ENCODE peak calls at places on chromosome 5, in six cellular contexts. One of them, this sample, is unnamed.

GRCh38 chr5:8750100-8750499 is 795.8 kb downstream of the SEMA5A start:
- DNase-seq in neural progenitor cell: no peak
- DNase-seq in HuH-7.5: no peak
- DNase-seq in stimulated activated CD4-positive, alpha-beta T cell treated with anti-CD3 and anti-CD28 coated beads, Interleukin-15, amount 100 ng/mL, for 1 hour: no peak
- DNase-seq in central memory CD4-positive, alpha-beta T cell: no peak
- DNase-seq in tibial artery: no peak
- DNase-seq in this sample: no peak

GRCh38 chr5:100827481-100827889 is 75.6 kb downstream of the ST8SIA4 start:
- DNase-seq in neural progenitor cell: no peak
- DNase-seq in HuH-7.5: no peak
- DNase-seq in stimulated activated CD4-positive, alpha-beta T cell treated with anti-CD3 and anti-CD28 coated beads, Interleukin-15, amount 100 ng/mL, for 1 hour: no peak
- DNase-seq in central memory CD4-positive, alpha-beta T cell: no peak
- DNase-seq in tibial artery: no peak
- DNase-seq in this sample: peak

GRCh38 chr5:115455241-115455640 is 89.3 kb downstream of the FEM1C start:
- DNase-seq in neural progenitor cell: no peak
- DNase-seq in HuH-7.5: no peak
- DNase-seq in stimulated activated CD4-positive, alpha-beta T cell treated with anti-CD3 and anti-CD28 coated beads, Interleukin-15, amount 100 ng/mL, for 1 hour: no peak
- DNase-seq in central memory CD4-positive, alpha-beta T cell: no peak
- DNase-seq in tibial artery: peak
- DNase-seq in this sample: no peak

GRCh38 chr5:4271193-4271592 is 675.6 kb downstream of the IRX1 start:
- DNase-seq in neural progenitor cell: no peak
- DNase-seq in HuH-7.5: no peak
- DNase-seq in stimulated activated CD4-positive, alpha-beta T cell treated with anti-CD3 and anti-CD28 coated beads, Interleukin-15, amount 100 ng/mL, for 1 hour: no peak
- DNase-seq in central memory CD4-positive, alpha-beta T cell: no peak
- DNase-seq in tibial artery: no peak
- DNase-seq in this sample: no peak

GRCh38 chr5:139358064-139358463 is 16.4 kb downstream of the PAIP2 start:
- DNase-seq in neural progenitor cell: no peak
- DNase-seq in HuH-7.5: no peak
- DNase-seq in stimulated activated CD4-positive, alpha-beta T cell treated with anti-CD3 and anti-CD28 coated beads, Interleukin-15, amount 100 ng/mL, for 1 hour: no peak
- DNase-seq in central memory CD4-positive, alpha-beta T cell: no peak
- DNase-seq in tibial artery: no peak
- DNase-seq in this sample: no peak

GRCh38 chr5:98722188-98722587 is 51.3 kb upstream of the RGMB start:
- DNase-seq in neural progenitor cell: no peak
- DNase-seq in HuH-7.5: no peak
- DNase-seq in stimulated activated CD4-positive, alpha-beta T cell treated with anti-CD3 and anti-CD28 coated beads, Interleukin-15, amount 100 ng/mL, for 1 hour: no peak
- DNase-seq in central memory CD4-positive, alpha-beta T cell: no peak
- DNase-seq in tibial artery: no peak
- DNase-seq in this sample: no peak

GRCh38 chr5:139925650-139926640 is 117.2 kb downstream of the NRG2 start:
- DNase-seq in neural progenitor cell: no peak
- DNase-seq in HuH-7.5: no peak
- DNase-seq in stimulated activated CD4-positive, alpha-beta T cell treated with anti-CD3 and anti-CD28 coated beads, Interleukin-15, amount 100 ng/mL, for 1 hour: no peak
- DNase-seq in central memory CD4-positive, alpha-beta T cell: no peak
- DNase-seq in tibial artery: no peak
- DNase-seq in this sample: no peak

GRCh38 chr5:79448336-79448735 is 65.6 kb downstream of the HOMER1 start:
- DNase-seq in neural progenitor cell: no peak
- DNase-seq in HuH-7.5: no peak
- DNase-seq in stimulated activated CD4-positive, alpha-beta T cell treated with anti-CD3 and anti-CD28 coated beads, Interleukin-15, amount 100 ng/mL, for 1 hour: no peak
- DNase-seq in central memory CD4-positive, alpha-beta T cell: no peak
- DNase-seq in tibial artery: no peak
- DNase-seq in this sample: no peak

GRCh38 chr5:164746723-164747122 is 1241.3 kb downstream of the MAT2B start:
- DNase-seq in neural progenitor cell: no peak
- DNase-seq in HuH-7.5: no peak
- DNase-seq in stimulated activated CD4-positive, alpha-beta T cell treated with anti-CD3 and anti-CD28 coated beads, Interleukin-15, amount 100 ng/mL, for 1 hour: no peak
- DNase-seq in central memory CD4-positive, alpha-beta T cell: no peak
- DNase-seq in tibial artery: no peak
- DNase-seq in this sample: no peak

GRCh38 chr5:160230686-160231527 is 1.6 kb downstream of the FABP6 start:
- DNase-seq in neural progenitor cell: no peak
- DNase-seq in HuH-7.5: no peak
- DNase-seq in stimulated activated CD4-positive, alpha-beta T cell treated with anti-CD3 and anti-CD28 coated beads, Interleukin-15, amount 100 ng/mL, for 1 hour: no peak
- DNase-seq in central memory CD4-positive, alpha-beta T cell: no peak
- DNase-seq in tibial artery: peak
- DNase-seq in this sample: no peak

GRCh38 chr5:73229271-73229670 is 56.3 kb downstream of the TMEM174 start:
- DNase-seq in neural progenitor cell: no peak
- DNase-seq in HuH-7.5: no peak
- DNase-seq in stimulated activated CD4-positive, alpha-beta T cell treated with anti-CD3 and anti-CD28 coated beads, Interleukin-15, amount 100 ng/mL, for 1 hour: no peak
- DNase-seq in central memory CD4-positive, alpha-beta T cell: no peak
- DNase-seq in tibial artery: no peak
- DNase-seq in this sample: no peak

GRCh38 chr5:112933651-112934365 is 11.8 kb upstream of the REEP5 start:
- DNase-seq in neural progenitor cell: no peak
- DNase-seq in HuH-7.5: no peak
- DNase-seq in stimulated activated CD4-positive, alpha-beta T cell treated with anti-CD3 and anti-CD28 coated beads, Interleukin-15, amount 100 ng/mL, for 1 hour: no peak
- DNase-seq in central memory CD4-positive, alpha-beta T cell: no peak
- DNase-seq in tibial artery: no peak
- DNase-seq in this sample: no peak

GRCh38 chr5:149282966-149283332 is 11.3 kb downstream of the AFAP1L1 start:
- DNase-seq in neural progenitor cell: no peak
- DNase-seq in HuH-7.5: no peak
- DNase-seq in stimulated activated CD4-positive, alpha-beta T cell treated with anti-CD3 and anti-CD28 coated beads, Interleukin-15, amount 100 ng/mL, for 1 hour: no peak
- DNase-seq in central memory CD4-positive, alpha-beta T cell: no peak
- DNase-seq in tibial artery: no peak
- DNase-seq in this sample: no peak

GRCh38 chr5:31328031-31328430 is 134.5 kb downstream of the CDH6 start:
- DNase-seq in neural progenitor cell: no peak
- DNase-seq in HuH-7.5: no peak
- DNase-seq in stimulated activated CD4-positive, alpha-beta T cell treated with anti-CD3 and anti-CD28 coated beads, Interleukin-15, amount 100 ng/mL, for 1 hour: no peak
- DNase-seq in central memory CD4-positive, alpha-beta T cell: no peak
- DNase-seq in tibial artery: no peak
- DNase-seq in this sample: no peak

GRCh38 chr5:87151547-87151946 is 116.1 kb upstream of the RASA1 start:
- DNase-seq in neural progenitor cell: no peak
- DNase-seq in HuH-7.5: no peak
- DNase-seq in stimulated activated CD4-positive, alpha-beta T cell treated with anti-CD3 and anti-CD28 coated beads, Interleukin-15, amount 100 ng/mL, for 1 hour: no peak
- DNase-seq in central memory CD4-positive, alpha-beta T cell: no peak
- DNase-seq in tibial artery: no peak
- DNase-seq in this sample: no peak

GRCh38 chr5:139285651-139286392 is 7.7 kb upstream of the MATR3 start:
- DNase-seq in neural progenitor cell: no peak
- DNase-seq in HuH-7.5: no peak
- DNase-seq in stimulated activated CD4-positive, alpha-beta T cell treated with anti-CD3 and anti-CD28 coated beads, Interleukin-15, amount 100 ng/mL, for 1 hour: no peak
- DNase-seq in central memory CD4-positive, alpha-beta T cell: no peak
- DNase-seq in tibial artery: no peak
- DNase-seq in this sample: no peak

GRCh38 chr5:122126177-122126701 is 3.1 kb upstream of the ZNF474 start:
- DNase-seq in neural progenitor cell: no peak
- DNase-seq in HuH-7.5: no peak
- DNase-seq in stimulated activated CD4-positive, alpha-beta T cell treated with anti-CD3 and anti-CD28 coated beads, Interleukin-15, amount 100 ng/mL, for 1 hour: no peak
- DNase-seq in central memory CD4-positive, alpha-beta T cell: no peak
- DNase-seq in tibial artery: no peak
- DNase-seq in this sample: no peak

GRCh38 chr5:154329519-154329918 is 116.3 kb upstream of the SAP30L start:
- DNase-seq in neural progenitor cell: no peak
- DNase-seq in HuH-7.5: no peak
- DNase-seq in stimulated activated CD4-positive, alpha-beta T cell treated with anti-CD3 and anti-CD28 coated beads, Interleukin-15, amount 100 ng/mL, for 1 hour: no peak
- DNase-seq in central memory CD4-positive, alpha-beta T cell: no peak
- DNase-seq in tibial artery: no peak
- DNase-seq in this sample: no peak

GRCh38 chr5:157212307-157212706 is 31.7 kb downstream of the ITK start:
- DNase-seq in neural progenitor cell: no peak
- DNase-seq in HuH-7.5: no peak
- DNase-seq in stimulated activated CD4-positive, alpha-beta T cell treated with anti-CD3 and anti-CD28 coated beads, Interleukin-15, amount 100 ng/mL, for 1 hour: no peak
- DNase-seq in central memory CD4-positive, alpha-beta T cell: no peak
- DNase-seq in tibial artery: no peak
- DNase-seq in this sample: no peak

GRCh38 chr5:169649486-169649885 is 12.4 kb downstream of the DOCK2 start:
- DNase-seq in neural progenitor cell: no peak
- DNase-seq in HuH-7.5: no peak
- DNase-seq in stimulated activated CD4-positive, alpha-beta T cell treated with anti-CD3 and anti-CD28 coated beads, Interleukin-15, amount 100 ng/mL, for 1 hour: no peak
- DNase-seq in central memory CD4-positive, alpha-beta T cell: peak
- DNase-seq in tibial artery: no peak
- DNase-seq in this sample: no peak

GRCh38 chr5:173765030-173765644 is 123.0 kb upstream of the CPEB4 start:
- DNase-seq in neural progenitor cell: no peak
- DNase-seq in HuH-7.5: no peak
- DNase-seq in stimulated activated CD4-positive, alpha-beta T cell treated with anti-CD3 and anti-CD28 coated beads, Interleukin-15, amount 100 ng/mL, for 1 hour: no peak
- DNase-seq in central memory CD4-positive, alpha-beta T cell: no peak
- DNase-seq in tibial artery: no peak
- DNase-seq in this sample: no peak

GRCh38 chr5:23064710-23065109 is 211.6 kb upstream of the CDH12 start:
- DNase-seq in neural progenitor cell: no peak
- DNase-seq in HuH-7.5: no peak
- DNase-seq in stimulated activated CD4-positive, alpha-beta T cell treated with anti-CD3 and anti-CD28 coated beads, Interleukin-15, amount 100 ng/mL, for 1 hour: no peak
- DNase-seq in central memory CD4-positive, alpha-beta T cell: no peak
- DNase-seq in tibial artery: no peak
- DNase-seq in this sample: no peak

GRCh38 chr5:126508962-126509279 is 85.7 kb downstream of the GRAMD2B start:
- DNase-seq in neural progenitor cell: no peak
- DNase-seq in HuH-7.5: no peak
- DNase-seq in stimulated activated CD4-positive, alpha-beta T cell treated with anti-CD3 and anti-CD28 coated beads, Interleukin-15, amount 100 ng/mL, for 1 hour: no peak
- DNase-seq in central memory CD4-positive, alpha-beta T cell: peak
- DNase-seq in tibial artery: peak
- DNase-seq in this sample: no peak

GRCh38 chr5:63697811-63698210 is 264.4 kb downstream of the HTR1A start:
- DNase-seq in neural progenitor cell: no peak
- DNase-seq in HuH-7.5: no peak
- DNase-seq in stimulated activated CD4-positive, alpha-beta T cell treated with anti-CD3 and anti-CD28 coated beads, Interleukin-15, amount 100 ng/mL, for 1 hour: no peak
- DNase-seq in central memory CD4-positive, alpha-beta T cell: no peak
- DNase-seq in tibial artery: no peak
- DNase-seq in this sample: no peak

GRCh38 chr5:143618146-143618545 is 193.8 kb upstream of the HMHB1 start:
- DNase-seq in neural progenitor cell: no peak
- DNase-seq in HuH-7.5: no peak
- DNase-seq in stimulated activated CD4-positive, alpha-beta T cell treated with anti-CD3 and anti-CD28 coated beads, Interleukin-15, amount 100 ng/mL, for 1 hour: no peak
- DNase-seq in central memory CD4-positive, alpha-beta T cell: no peak
- DNase-seq in tibial artery: no peak
- DNase-seq in this sample: no peak

GRCh38 chr5:135829179-135829578 is 5.3 kb upstream of the SLC25A48 start:
- DNase-seq in neural progenitor cell: no peak
- DNase-seq in HuH-7.5: no peak
- DNase-seq in stimulated activated CD4-positive, alpha-beta T cell treated with anti-CD3 and anti-CD28 coated beads, Interleukin-15, amount 100 ng/mL, for 1 hour: no peak
- DNase-seq in central memory CD4-positive, alpha-beta T cell: no peak
- DNase-seq in tibial artery: no peak
- DNase-seq in this sample: no peak

GRCh38 chr5:24167791-24168190 is 477.0 kb downstream of the CDH10 start:
- DNase-seq in neural progenitor cell: no peak
- DNase-seq in HuH-7.5: no peak
- DNase-seq in stimulated activated CD4-positive, alpha-beta T cell treated with anti-CD3 and anti-CD28 coated beads, Interleukin-15, amount 100 ng/mL, for 1 hour: no peak
- DNase-seq in central memory CD4-positive, alpha-beta T cell: no peak
- DNase-seq in tibial artery: no peak
- DNase-seq in this sample: no peak

GRCh38 chr5:119078870-119079269 is 8.0 kb downstream of the DMXL1 start:
- DNase-seq in neural progenitor cell: no peak
- DNase-seq in HuH-7.5: no peak
- DNase-seq in stimulated activated CD4-positive, alpha-beta T cell treated with anti-CD3 and anti-CD28 coated beads, Interleukin-15, amount 100 ng/mL, for 1 hour: no peak
- DNase-seq in central memory CD4-positive, alpha-beta T cell: no peak
- DNase-seq in tibial artery: no peak
- DNase-seq in this sample: no peak

GRCh38 chr5:23466401-23466886 is 41.0 kb upstream of the PRDM9 start:
- DNase-seq in neural progenitor cell: peak
- DNase-seq in HuH-7.5: peak
- DNase-seq in stimulated activated CD4-positive, alpha-beta T cell treated with anti-CD3 and anti-CD28 coated beads, Interleukin-15, amount 100 ng/mL, for 1 hour: no peak
- DNase-seq in central memory CD4-positive, alpha-beta T cell: no peak
- DNase-seq in tibial artery: no peak
- DNase-seq in this sample: no peak

GRCh38 chr5:140196406-140196805 is 21.4 kb downstream of the CYSTM1 start:
- DNase-seq in neural progenitor cell: no peak
- DNase-seq in HuH-7.5: no peak
- DNase-seq in stimulated activated CD4-positive, alpha-beta T cell treated with anti-CD3 and anti-CD28 coated beads, Interleukin-15, amount 100 ng/mL, for 1 hour: no peak
- DNase-seq in central memory CD4-positive, alpha-beta T cell: no peak
- DNase-seq in tibial artery: no peak
- DNase-seq in this sample: no peak

GRCh38 chr5:64594601-64595518 is 89.0 kb downstream of the RGS7BP start:
- DNase-seq in neural progenitor cell: peak
- DNase-seq in HuH-7.5: no peak
- DNase-seq in stimulated activated CD4-positive, alpha-beta T cell treated with anti-CD3 and anti-CD28 coated beads, Interleukin-15, amount 100 ng/mL, for 1 hour: no peak
- DNase-seq in central memory CD4-positive, alpha-beta T cell: no peak
- DNase-seq in tibial artery: no peak
- DNase-seq in this sample: no peak

GRCh38 chr5:168262042-168262743 is 29.3 kb upstream of the WWC1 start:
- DNase-seq in neural progenitor cell: no peak
- DNase-seq in HuH-7.5: no peak
- DNase-seq in stimulated activated CD4-positive, alpha-beta T cell treated with anti-CD3 and anti-CD28 coated beads, Interleukin-15, amount 100 ng/mL, for 1 hour: no peak
- DNase-seq in central memory CD4-positive, alpha-beta T cell: no peak
- DNase-seq in tibial artery: no peak
- DNase-seq in this sample: no peak

GRCh38 chr5:55636177-55636576 is 75.9 kb downstream of the SLC38A9 start:
- DNase-seq in neural progenitor cell: no peak
- DNase-seq in HuH-7.5: no peak
- DNase-seq in stimulated activated CD4-positive, alpha-beta T cell treated with anti-CD3 and anti-CD28 coated beads, Interleukin-15, amount 100 ng/mL, for 1 hour: no peak
- DNase-seq in central memory CD4-positive, alpha-beta T cell: no peak
- DNase-seq in tibial artery: no peak
- DNase-seq in this sample: peak

GRCh38 chr5:93018461-93018860 is 562.6 kb downstream of the NR2F1-AS1 start:
- DNase-seq in neural progenitor cell: no peak
- DNase-seq in HuH-7.5: no peak
- DNase-seq in stimulated activated CD4-positive, alpha-beta T cell treated with anti-CD3 and anti-CD28 coated beads, Interleukin-15, amount 100 ng/mL, for 1 hour: no peak
- DNase-seq in central memory CD4-positive, alpha-beta T cell: no peak
- DNase-seq in tibial artery: no peak
- DNase-seq in this sample: no peak

GRCh38 chr5:78615697-78616096 is 32.9 kb downstream of the LHFPL2 start:
- DNase-seq in neural progenitor cell: no peak
- DNase-seq in HuH-7.5: no peak
- DNase-seq in stimulated activated CD4-positive, alpha-beta T cell treated with anti-CD3 and anti-CD28 coated beads, Interleukin-15, amount 100 ng/mL, for 1 hour: no peak
- DNase-seq in central memory CD4-positive, alpha-beta T cell: no peak
- DNase-seq in tibial artery: no peak
- DNase-seq in this sample: no peak

GRCh38 chr5:14215901-14216300 is 72.8 kb downstream of the TRIO start:
- DNase-seq in neural progenitor cell: peak
- DNase-seq in HuH-7.5: no peak
- DNase-seq in stimulated activated CD4-positive, alpha-beta T cell treated with anti-CD3 and anti-CD28 coated beads, Interleukin-15, amount 100 ng/mL, for 1 hour: no peak
- DNase-seq in central memory CD4-positive, alpha-beta T cell: no peak
- DNase-seq in tibial artery: no peak
- DNase-seq in this sample: no peak

GRCh38 chr5:141850786-141851185 is 27.4 kb downstream of the PCDH1 start:
- DNase-seq in neural progenitor cell: peak
- DNase-seq in HuH-7.5: no peak
- DNase-seq in stimulated activated CD4-positive, alpha-beta T cell treated with anti-CD3 and anti-CD28 coated beads, Interleukin-15, amount 100 ng/mL, for 1 hour: no peak
- DNase-seq in central memory CD4-positive, alpha-beta T cell: no peak
- DNase-seq in tibial artery: no peak
- DNase-seq in this sample: no peak

GRCh38 chr5:17896605-17897004 is 262.3 kb downstream of the TAF11L14 start:
- DNase-seq in neural progenitor cell: no peak
- DNase-seq in HuH-7.5: no peak
- DNase-seq in stimulated activated CD4-positive, alpha-beta T cell treated with anti-CD3 and anti-CD28 coated beads, Interleukin-15, amount 100 ng/mL, for 1 hour: no peak
- DNase-seq in central memory CD4-positive, alpha-beta T cell: no peak
- DNase-seq in tibial artery: no peak
- DNase-seq in this sample: no peak

GRCh38 chr5:16659536-16659935 is 42.7 kb upstream of the RETREG1 start:
- DNase-seq in neural progenitor cell: no peak
- DNase-seq in HuH-7.5: no peak
- DNase-seq in stimulated activated CD4-positive, alpha-beta T cell treated with anti-CD3 and anti-CD28 coated beads, Interleukin-15, amount 100 ng/mL, for 1 hour: no peak
- DNase-seq in central memory CD4-positive, alpha-beta T cell: no peak
- DNase-seq in tibial artery: no peak
- DNase-seq in this sample: no peak